ENCODE peak calls at places on chromosomes 12 and 14, in four cellular contexts. G, C, A and L are unnamed samples.

GRCh38 chr14:41549821-41550597 is 56.7 kb upstream of the LRFN5 start:
- DNase-seq in A (no peak), C (no peak), G (peak), L (peak)

GRCh38 chr12:442235-442884 is 17.4 kb upstream of the B4GALNT3 start:
- DNase-seq in C (peak), G (peak), A (peak), L (peak)

GRCh38 chr14:99363616-99364290 is 91.8 kb upstream of the BCL11B start:
- DNase-seq in G (no peak), C (no peak), A (peak), L (no peak)

GRCh38 chr14:93008381-93008780 is 85.4 kb downstream of the CHGA start:
- DNase-seq in C (no peak), A (no peak), G (peak), L (peak)

GRCh38 chr12:90543393-90543792 is 411.6 kb downstream of the CCER1 start:
- DNase-seq in A (no peak), G (peak), C (no peak), L (peak)

GRCh38 chr14:105711841-105712460 is 185.6 kb downstream of the TMEM121 start:
- DNase-seq in G (no peak), C (no peak), A (no peak), L (no peak)

GRCh38 chr12:75613981-75614380 is 102.6 kb upstream of the KRR1 start:
- DNase-seq in G (no peak), C (no peak), A (no peak), L (peak)

GRCh38 chr12:76268267-76268666 is 79.9 kb downstream of the BBS10 start:
- DNase-seq in A (no peak), G (no peak), C (no peak), L (no peak)

GRCh38 chr12:61993734-61994345 is 266.4 kb upstream of the USP15 start:
- DNase-seq in C (no peak), G (peak), A (peak), L (peak)

GRCh38 chr12:65699251-65699650 is 125.0 kb upstream of the HMGA2 start:
- DNase-seq in A (no peak), C (no peak), G (peak), L (peak)

GRCh38 chr14:57560681-57561080 is 67.0 kb upstream of the CCDC198 start:
- DNase-seq in A (no peak), C (no peak), G (no peak), L (no peak)

GRCh38 chr14:72488551-72488950 is 405.4 kb downstream of the DPF3 start:
- DNase-seq in C (no peak), A (no peak), G (no peak), L (no peak)

DNA sequence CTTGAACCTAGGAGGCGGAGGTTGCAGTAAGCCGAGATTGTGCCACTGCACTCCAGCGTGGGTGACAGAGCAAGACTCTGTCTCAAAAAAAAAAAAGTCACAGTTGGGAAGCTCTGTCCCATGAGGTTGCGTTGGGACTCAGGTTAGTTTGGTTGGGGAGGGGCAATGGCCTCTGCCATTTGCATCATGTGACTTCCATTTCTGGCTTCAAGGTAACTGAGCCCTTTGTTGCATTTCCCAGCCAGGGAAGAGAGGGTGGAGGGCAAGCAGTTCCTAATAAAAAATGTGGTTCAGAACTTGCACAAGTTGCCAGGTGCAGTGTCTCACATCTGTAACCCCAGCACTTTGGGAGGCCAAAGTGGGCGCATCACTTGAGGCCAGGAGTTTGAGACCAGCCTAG is 24.9 kb downstream of the TMEM120B start:
- DNase-seq in A (no peak), G (no peak), C (no peak), L (no peak)
- H3K4me3 ChIP-seq in A (no peak), G (no peak), C (no peak), L (no peak)

DNA sequence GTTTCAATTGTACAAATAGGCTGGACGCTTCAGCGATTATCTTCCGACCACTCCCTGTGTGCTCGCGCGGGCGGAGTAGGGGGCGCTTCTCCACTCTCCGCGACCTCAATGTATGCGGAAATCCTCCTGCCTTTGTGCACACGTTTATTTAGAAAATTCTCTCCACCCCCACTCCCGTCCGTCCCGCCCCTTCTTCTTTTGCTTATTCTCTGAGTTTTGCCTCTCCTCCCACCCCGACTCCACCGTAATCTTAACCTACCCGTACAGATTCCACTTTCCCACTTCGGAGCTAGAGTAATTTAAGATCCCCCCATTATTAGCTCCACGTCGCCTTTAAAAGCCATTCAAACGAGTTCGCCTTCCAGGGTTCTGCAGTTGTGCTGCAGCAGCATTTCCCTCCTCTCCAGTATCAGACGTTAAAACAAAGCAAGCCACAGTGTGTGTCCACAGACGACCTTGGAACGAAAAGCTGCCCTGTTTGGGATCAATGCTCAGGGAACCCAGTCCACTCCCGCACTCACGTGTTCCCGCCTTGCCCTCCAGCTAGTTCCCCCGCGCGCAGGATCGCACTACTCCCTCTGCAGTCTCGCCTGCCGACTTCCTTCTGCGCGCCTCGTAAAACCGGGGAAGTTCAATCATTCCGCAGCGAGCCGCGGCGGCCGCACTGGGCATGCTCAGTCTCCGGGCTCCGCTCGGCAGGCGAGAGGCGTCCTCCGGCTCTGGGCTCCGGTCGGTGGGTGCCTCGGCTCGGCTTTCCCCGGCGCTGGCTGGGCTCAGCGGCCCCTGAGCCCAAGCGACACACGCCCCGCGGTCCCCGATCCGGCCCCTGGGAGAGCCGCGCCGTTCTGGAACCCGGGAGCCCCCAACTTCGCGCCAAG is at the start of gene ANO6:
- DNase-seq in A (peak), G (peak), C (peak), L (peak)
- TF ChIP-seq CTCF in A (peak), G (peak), C (no peak), L (peak)

GRCh38 chr12:31370645-31371620 is 45.0 kb upstream of the SINHCAF start:
- DNase-seq in C (no peak), G (no peak), A (peak), L (peak)
- H3K4me3 ChIP-seq in C (no peak), G (no peak), A (peak), L (no peak)

GRCh38 chr12:48966177-48966890 is 5.2 kb downstream of the WNT10B start:
- DNase-seq in C (no peak), A (no peak), G (no peak), L (no peak)

GRCh38 chr12:48969847-48970701 is 1.5 kb downstream of the WNT10B start:
- DNase-seq in C (peak), G (no peak), A (peak), L (no peak)

GRCh38 chr12:48969160-48969771 is 2.3 kb downstream of the WNT10B start:
- DNase-seq in A (no peak), C (no peak), G (no peak), L (no peak)

GRCh38 chr12:48968004-48968403 is 3.5 kb downstream of the WNT10B start:
- DNase-seq in A (no peak), C (no peak), G (no peak), L (no peak)

DNA sequence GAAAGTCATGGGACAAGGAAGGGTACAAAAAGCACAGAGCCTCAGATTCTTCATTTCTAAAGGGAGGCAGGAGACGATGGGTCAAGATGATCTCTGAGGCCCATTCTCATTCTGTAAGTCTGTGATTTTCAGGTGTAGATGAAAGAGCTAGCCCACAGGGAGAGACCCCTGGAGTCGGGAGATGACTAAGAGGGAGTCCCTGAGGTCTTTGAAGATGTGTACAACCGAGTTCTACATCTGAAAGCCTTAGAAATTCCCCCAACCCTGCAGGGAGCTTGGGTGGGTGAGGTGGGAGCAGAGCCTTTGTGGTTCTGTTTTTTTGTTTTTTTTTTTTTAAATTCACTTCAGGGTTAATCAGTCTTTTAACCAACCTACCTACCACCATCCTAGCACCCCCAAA is 3.1 kb downstream of the WNT10B start:
- DNase-seq in A (no peak), G (no peak), C (no peak), L (no peak)
- TF ChIP-seq CTCF in A (no peak), G (no peak), C (no peak), L (no peak)